ENCODE peak calls at places on chromosomes 3 and 15, in nine cellular contexts. F is neural crest cell; R is GM19239; L is NCI-H345; A is ELR; D is amygdala; Y is RWPE1; C is stimulated activated CD8-positive, alpha-beta memory T cell treated with anti-CD3 and anti-CD28 coated beads, Interleukin-7, amount 100 ng/mL, for 1 hour; Z is lower lobe of right lung. B is an unnamed sample.

GRCh38 chr15:87129916-87130315 is 1050.2 kb downstream of the AGBL1 start:
- DNase-seq in F (no peak), R (no peak), L (no peak), A (no peak), D (no peak), Y (no peak), C (no peak), Z (no peak), B (no peak)

GRCh38 chr3:5757213-5757804 is 569.8 kb downstream of the EDEM1 start:
- DNase-seq in F (no peak), R (no peak), L (no peak), A (no peak), D (no peak), Y (no peak), C (no peak), Z (no peak), B (no peak)

GRCh38 chr15:48641416-48641815 is 4.1 kb downstream of the FBN1 start:
- DNase-seq in F (no peak), R (no peak), L (no peak), A (peak), D (no peak), Y (peak), C (no peak), Z (no peak), B (no peak)

GRCh38 chr3:13207975-13208705 is 134.9 kb upstream of the IQSEC1 start:
- DNase-seq in F (no peak), R (no peak), L (no peak), A (no peak), D (no peak), Y (no peak), C (no peak), Z (no peak), B (no peak)

GRCh38 chr3:13278783-13279531 is 141.2 kb downstream of the NUP210 start:
- DNase-seq in F (no peak), R (no peak), L (no peak), A (no peak), D (no peak), Y (no peak), C (no peak), Z (peak), B (no peak)

GRCh38 chr3:27244374-27244773 is 124.8 kb downstream of the NEK10 start:
- DNase-seq in F (no peak), R (no peak), L (no peak), A (no peak), D (no peak), Y (no peak), C (no peak), Z (no peak), B (no peak)

GRCh38 chr15:75479670-75480069 is 28.2 kb upstream of the SIN3A start:
- DNase-seq in F (no peak), R (no peak), L (no peak), A (no peak), D (no peak), Y (no peak), C (no peak), Z (no peak), B (no peak)

GRCh38 chr3:49856181-49857005 is at the start of gene TRAIP:
- DNase-seq in F (peak), R (peak), L (peak), A (peak), D (peak), Y (peak), C (peak), Z (peak), B (peak)

GRCh38 chr3:105845488-105845887 is 23.3 kb downstream of the CBLB start:
- DNase-seq in F (no peak), R (no peak), L (no peak), A (no peak), D (no peak), Y (no peak), C (no peak), Z (no peak), B (no peak)

GRCh38 chr3:16124636-16125035 is 49.8 kb upstream of the GALNT15 start:
- DNase-seq in F (no peak), R (no peak), L (no peak), A (peak), D (no peak), Y (peak), C (no peak), Z (no peak), B (peak)

GRCh38 chr3:10371167-10371566 is 50.3 kb upstream of the SEC13 start:
- DNase-seq in F (no peak), R (no peak), L (no peak), A (no peak), D (no peak), Y (no peak), C (no peak), Z (no peak), B (no peak)

GRCh38 chr15:67242665-67243064 is 11.8 kb downstream of the AAGAB start:
- DNase-seq in F (no peak), R (no peak), L (no peak), A (no peak), D (no peak), Y (peak), C (no peak), Z (no peak), B (peak)

GRCh38 chr3:111151438-111151837 is 79.8 kb downstream of the NECTIN3 start:
- DNase-seq in F (no peak), R (no peak), L (no peak), A (peak), D (no peak), Y (peak), C (no peak), Z (no peak), B (peak)

GRCh38 chr15:35256555-35256954 is 171.5 kb upstream of the NANOGP8 start:
- DNase-seq in F (no peak), R (no peak), L (no peak), A (no peak), D (no peak), Y (peak), C (no peak), Z (no peak), B (peak)

GRCh38 chr15:65400760-65401606 is 21.8 kb downstream of the IGDCC4 start:
- DNase-seq in F (peak), R (peak), L (peak), A (peak), D (no peak), Y (peak), C (no peak), Z (peak), B (no peak)

GRCh38 chr3:158672293-158673176 is at the start of gene LXN:
- DNase-seq in F (peak), R (peak), L (no peak), A (peak), D (peak), Y (peak), C (peak), Z (peak), B (peak)

B was measured in foreskin keratinocyte.